ENCODE peak calls at places on chromosomes 7 and 10, in seven cellular contexts. T, L, Q, G, O, U and H are unnamed samples.

GRCh38 chr10:95333997-95334792 is 43.4 kb upstream of the PDLIM1 start:
- DNase-seq in T (no peak), L (no peak), Q (no peak), G (no peak), O (peak; percentile 87), U (peak; percentile 95), H (peak; percentile 15)

GRCh38 chr10:86204421-86205045 is 162.1 kb downstream of the GRID1 start:
- DNase-seq in T (no peak), L (no peak), Q (no peak), G (no peak), O (no peak), U (no peak), H (no peak)

GRCh38 chr7:351681-352480 is 61.9 kb downstream of the FOXL3 start:
- DNase-seq in T (no peak), L (no peak), Q (peak; percentile 63), G (no peak), O (no peak), U (no peak), H (no peak)

GRCh38 chr7:155205368-155206285 is 92.1 kb upstream of the INSIG1 start:
- DNase-seq in T (peak; percentile 51), L (peak; percentile 69), Q (peak; percentile 90), G (no peak), O (peak; percentile 85), U (peak; percentile 99), H (peak; percentile 75)

GRCh38 chr10:47311900-47312662 is 10.2 kb upstream of the GDF2 start:
- DNase-seq in T (peak; percentile 88), L (peak; percentile 85), Q (peak; percentile 78), G (peak; percentile 89), O (peak; percentile 93), U (peak; percentile 66), H (peak; percentile 86)

GRCh38 chr10:78362406-78363022 is 328.9 kb downstream of the RPS24 start:
- DNase-seq in T (no peak), L (peak; percentile 98), Q (no peak), G (peak; percentile 53), O (peak; percentile 60), U (peak; percentile 4), H (no peak)

GRCh38 chr10:116947838-116948529 is 57.0 kb downstream of the SHTN1 start:
- DNase-seq in T (peak; percentile 22), L (peak; percentile 81), Q (no peak), G (no peak), O (no peak), U (peak; percentile 42), H (peak; percentile 3)

GRCh38 chr10:59366310-59366709 is 4.0 kb upstream of the FAM13C start:
- DNase-seq in T (no peak), L (no peak), Q (no peak), G (no peak), O (peak; percentile 79), U (no peak), H (no peak)

GRCh38 chr10:17430647-17431355 is 23.6 kb downstream of the ST8SIA6 start:
- DNase-seq in T (peak; percentile 79), L (peak; percentile 81), Q (peak; percentile 54), G (peak; percentile 74), O (peak; percentile 92), U (peak; percentile 86), H (peak; percentile 70)

GRCh38 chr7:87028636-87029035 is 30.8 kb downstream of the ELAPOR2 start:
- DNase-seq in T (no peak), L (peak; percentile 23), Q (no peak), G (no peak), O (no peak), U (no peak), H (no peak)

GRCh38 chr7:88224596-88225275 is 4.9 kb upstream of the SRI start:
- DNase-seq in T (no peak), L (no peak), Q (no peak), G (no peak), O (no peak), U (peak; percentile 18), H (no peak)

GRCh38 chr7:116226664-116227063 is 16.3 kb downstream of the TES start:
- DNase-seq in T (no peak), L (no peak), Q (no peak), G (no peak), O (no peak), U (no peak), H (no peak)

GRCh38 chr10:93336678-93337077 is 145.5 kb downstream of the MYOF start:
- DNase-seq in T (no peak), L (no peak), Q (no peak), G (no peak), O (no peak), U (no peak), H (no peak)

GRCh38 chr7:74575083-74575803 is 82.3 kb upstream of the GTF2I start:
- DNase-seq in T (peak; percentile 75), L (no peak), Q (no peak), G (no peak), O (no peak), U (peak; percentile 35), H (peak; percentile 81)

GRCh38 chr10:11949152-11949551 is 93.5 kb downstream of the UPF2 start:
- DNase-seq in T (no peak), L (no peak), Q (no peak), G (no peak), O (no peak), U (no peak), H (no peak)

GRCh38 chr10:124646483-124647352 is 97.5 kb downstream of the FAM53B start:
- DNase-seq in T (peak; percentile 80), L (no peak), Q (no peak), G (no peak), O (peak; percentile 97), U (peak; percentile 82), H (peak; percentile 98)

GRCh38 chr10:11609492-11610093 is 1.9 kb downstream of the USP6NL start:
- DNase-seq in T (no peak), L (peak; percentile 40), Q (no peak), G (no peak), O (no peak), U (no peak), H (no peak)

GRCh38 chr7:154412105-154412504 is 359.9 kb downstream of the DPP6 start:
- DNase-seq in T (no peak), L (no peak), Q (no peak), G (no peak), O (no peak), U (no peak), H (no peak)

GRCh38 chr7:106623846-106624245 is 37.1 kb downstream of the CCDC71L start:
- DNase-seq in T (peak; percentile 15), L (no peak), Q (no peak), G (no peak), O (no peak), U (peak; percentile 67), H (no peak)

GRCh38 chr7:5692112-5692844 is 89.2 kb downstream of the RNF216 start:
- DNase-seq in T (peak; percentile 80), L (no peak), Q (no peak), G (no peak), O (peak; percentile 89), U (peak; percentile 97), H (no peak)

GRCh38 chr7:83166-83840 is 109.1 kb upstream of the FAM20C start:
- DNase-seq in T (peak; percentile 16), L (no peak), Q (no peak), G (no peak), O (peak; percentile 43), U (no peak), H (no peak)

GRCh38 chr10:14093735-14094484 is 236.8 kb downstream of the FRMD4A start:
- DNase-seq in T (peak; percentile 30), L (peak; percentile 72), Q (no peak), G (peak; percentile 10), O (no peak), U (peak; percentile 14), H (no peak)

GRCh38 chr7:71236488-71237179 is 104.7 kb downstream of the GALNT17 start:
- DNase-seq in T (no peak), L (peak; percentile 29), Q (no peak), G (no peak), O (peak; percentile 65), U (no peak), H (no peak)

GRCh38 chr7:44536090-44536489 is 5.0 kb downstream of the NPC1L1 start:
- DNase-seq in T (no peak), L (no peak), Q (no peak), G (no peak), O (no peak), U (no peak), H (no peak)

GRCh38 chr10:97490592-97490991 is 7.6 kb downstream of the MMS19 start:
- DNase-seq in T (no peak), L (no peak), Q (no peak), G (no peak), O (no peak), U (no peak), H (no peak)
- H3K27ac ChIP-seq in T (no peak overlapping the region), L (no peak overlapping the region), Q (no peak overlapping the region), G (no peak overlapping the region), O (no peak overlapping the region), U (no peak overlapping the region), H (no peak overlapping the region)

DNA sequence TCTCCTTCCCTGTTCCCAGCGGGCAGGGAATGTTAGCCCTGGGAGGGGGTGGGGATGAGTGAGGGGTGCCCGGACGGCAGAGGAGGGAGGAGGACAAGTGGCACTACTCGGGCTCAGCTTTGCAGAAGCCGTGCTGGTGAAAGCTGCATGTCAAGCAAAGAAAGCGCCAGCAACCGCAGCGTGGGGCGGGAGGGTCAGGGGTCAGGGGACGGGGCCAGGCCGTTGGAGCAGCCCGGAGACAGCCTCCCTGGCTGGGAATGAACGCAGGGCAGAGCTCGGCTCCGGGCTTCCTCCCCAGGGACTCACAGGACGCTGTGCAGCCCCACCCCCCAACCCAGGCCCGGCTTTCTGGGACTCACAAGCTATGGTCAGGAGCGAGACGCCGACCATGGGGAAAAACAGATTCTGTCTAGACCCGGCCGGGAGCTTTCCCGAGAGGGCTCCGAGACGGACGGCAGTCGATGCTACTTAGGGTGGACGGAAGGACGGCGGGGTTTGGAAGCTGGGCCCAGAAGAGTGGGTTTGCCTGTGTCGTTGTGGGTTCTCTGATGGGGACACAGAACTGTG is 113.4 kb downstream of the VIPR2 start:
- DNase-seq in T (no peak), L (peak; percentile 26), Q (no peak), G (no peak), O (peak; percentile 66), U (no peak), H (no peak)
- H3K27ac ChIP-seq in T (peak overlapping the region; percentile 70), L (no peak overlapping the region), Q (no peak overlapping the region), G (no peak overlapping the region), O (no peak overlapping the region), U (no peak overlapping the region), H (no peak overlapping the region)

DNA sequence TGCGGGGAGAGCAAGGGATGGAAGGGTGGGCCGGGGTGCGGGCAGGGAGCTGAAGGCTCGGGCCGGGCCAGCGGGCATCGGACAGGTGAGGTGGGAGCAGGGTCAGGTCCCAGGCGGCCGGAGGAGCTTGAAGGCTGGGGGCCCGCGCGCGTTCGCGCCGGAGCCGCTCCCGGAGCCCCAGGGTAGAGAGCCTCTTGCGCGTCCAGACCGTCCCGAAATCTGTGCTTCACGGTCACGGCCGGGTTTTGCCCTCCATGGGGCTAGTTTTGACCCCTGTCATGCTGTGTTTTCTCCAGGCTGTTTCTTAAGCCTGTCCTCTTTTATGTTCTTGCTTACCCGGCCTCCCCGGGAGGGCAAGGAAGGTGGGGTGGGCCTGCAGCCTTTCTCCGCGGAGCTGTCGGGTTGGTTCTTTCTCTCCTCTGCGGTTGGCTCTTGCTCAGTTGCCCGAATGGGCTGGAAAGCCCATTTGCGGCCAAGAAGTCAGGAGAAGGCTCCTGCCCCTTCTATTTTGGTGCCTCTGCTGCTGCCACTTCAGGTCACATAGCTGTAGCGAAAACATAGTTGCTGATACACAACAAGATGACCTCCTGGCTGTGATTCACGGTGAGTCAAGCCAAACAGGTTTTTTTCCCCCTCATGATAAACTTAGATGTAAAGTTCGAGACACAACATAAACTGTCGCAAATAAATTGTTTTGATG is 650 bp downstream of the UBE2D1 start:
- DNase-seq in T (peak; percentile 44), L (peak; percentile 42), Q (peak; percentile 11), G (peak; percentile 41), O (peak; percentile 63), U (peak; percentile 20), H (peak; percentile 37)
- H3K27ac ChIP-seq in T (peak overlapping the region; percentile 85), L (no peak overlapping the region), Q (peak overlapping the region; percentile 58), G (peak overlapping the region; percentile 57), O (peak overlapping the region; percentile 94), U (peak overlapping the region; percentile 42), H (peak overlapping the region; percentile 89)

GRCh38 chr10:96814264-96814663 is 17.8 kb upstream of the LCOR start:
- DNase-seq in T (no peak), L (no peak), Q (no peak), G (no peak), O (no peak), U (peak; percentile 92), H (no peak)
- H3K27ac ChIP-seq in T (no peak overlapping the region), L (no peak overlapping the region), Q (no peak overlapping the region), G (no peak overlapping the region), O (no peak overlapping the region), U (peak overlapping the region; percentile 60), H (no peak overlapping the region)